ENCODE peak calls at places on chromosomes 16 and 17, in ten cellular contexts. One of them, this sample, is unnamed.

GRCh38 chr16:66275795-66276428 is 90.6 kb upstream of the CDH5 start:
- DNase-seq in tibial artery: no peak
- DNase-seq in CD4-positive, alpha-beta T cell: no peak
- DNase-seq in AG04450: no peak
- DNase-seq in K562: no peak
- DNase-seq in NB4: peak
- DNase-seq in mucosa of descending colon: peak
- DNase-seq in chondrocyte: no peak
- DNase-seq in colonic mucosa: peak
- DNase-seq in WERI-Rb-1: peak
- DNase-seq in this sample: peak

GRCh38 chr17:49817993-49818392 is 29.5 kb downstream of the KAT7 start:
- DNase-seq in colonic mucosa: no peak
- DNase-seq in NB4: no peak
- DNase-seq in mucosa of descending colon: no peak
- DNase-seq in AG04450: no peak
- DNase-seq in CD4-positive, alpha-beta T cell: peak
- DNase-seq in WERI-Rb-1: no peak
- DNase-seq in chondrocyte: no peak
- DNase-seq in K562: no peak
- DNase-seq in tibial artery: no peak
- DNase-seq in this sample: no peak

GRCh38 chr16:67939507-67940435 is 3.1 kb upstream of the PSMB10 start:
- DNase-seq in NB4: no peak
- DNase-seq in AG04450: no peak
- DNase-seq in mucosa of descending colon: peak
- DNase-seq in chondrocyte: no peak
- DNase-seq in WERI-Rb-1: no peak
- DNase-seq in K562: no peak
- DNase-seq in colonic mucosa: peak
- DNase-seq in CD4-positive, alpha-beta T cell: no peak
- DNase-seq in tibial artery: peak
- DNase-seq in this sample: no peak

GRCh38 chr16:67104061-67104460 is 5.7 kb upstream of the PHAF1 start:
- DNase-seq in NB4: peak
- DNase-seq in K562: peak
- DNase-seq in WERI-Rb-1: peak
- DNase-seq in mucosa of descending colon: peak
- DNase-seq in tibial artery: no peak
- DNase-seq in colonic mucosa: no peak
- DNase-seq in chondrocyte: no peak
- DNase-seq in AG04450: no peak
- DNase-seq in CD4-positive, alpha-beta T cell: no peak
- DNase-seq in this sample: no peak

GRCh38 chr16:67926181-67926742 is 5.4 kb downstream of the CTRL start:
- DNase-seq in CD4-positive, alpha-beta T cell: no peak
- DNase-seq in colonic mucosa: no peak
- DNase-seq in mucosa of descending colon: no peak
- DNase-seq in tibial artery: peak
- DNase-seq in NB4: peak
- DNase-seq in chondrocyte: no peak
- DNase-seq in K562: no peak
- DNase-seq in WERI-Rb-1: no peak
- DNase-seq in AG04450: no peak
- DNase-seq in this sample: no peak

GRCh38 chr17:18191071-18191667 is 7.5 kb downstream of the ALKBH5 start:
- DNase-seq in WERI-Rb-1: no peak
- DNase-seq in mucosa of descending colon: no peak
- DNase-seq in colonic mucosa: no peak
- DNase-seq in CD4-positive, alpha-beta T cell: no peak
- DNase-seq in chondrocyte: no peak
- DNase-seq in AG04450: no peak
- DNase-seq in K562: no peak
- DNase-seq in tibial artery: no peak
- DNase-seq in NB4: no peak
- DNase-seq in this sample: no peak

GRCh38 chr17:43920500-43921095 is 13.3 kb upstream of the MPP2 start:
- DNase-seq in tibial artery: no peak
- DNase-seq in NB4: no peak
- DNase-seq in K562: no peak
- DNase-seq in AG04450: no peak
- DNase-seq in WERI-Rb-1: no peak
- DNase-seq in colonic mucosa: no peak
- DNase-seq in mucosa of descending colon: no peak
- DNase-seq in CD4-positive, alpha-beta T cell: no peak
- DNase-seq in chondrocyte: no peak
- DNase-seq in this sample: no peak

GRCh38 chr17:21214777-21215541 is 998 bp upstream of the TMEM11 start:
- DNase-seq in K562: no peak
- DNase-seq in AG04450: no peak
- DNase-seq in chondrocyte: no peak
- DNase-seq in tibial artery: peak
- DNase-seq in mucosa of descending colon: peak
- DNase-seq in CD4-positive, alpha-beta T cell: no peak
- DNase-seq in WERI-Rb-1: no peak
- DNase-seq in NB4: peak
- DNase-seq in colonic mucosa: no peak
- DNase-seq in this sample: no peak

GRCh38 chr16:66131156-66131807 is 235.2 kb upstream of the CDH5 start:
- DNase-seq in mucosa of descending colon: no peak
- DNase-seq in CD4-positive, alpha-beta T cell: no peak
- DNase-seq in NB4: no peak
- DNase-seq in WERI-Rb-1: no peak
- DNase-seq in K562: no peak
- DNase-seq in AG04450: no peak
- DNase-seq in tibial artery: no peak
- DNase-seq in chondrocyte: no peak
- DNase-seq in colonic mucosa: no peak
- DNase-seq in this sample: no peak

GRCh38 chr17:6052926-6053325 is 17.3 kb upstream of the WSCD1 start:
- DNase-seq in chondrocyte: no peak
- DNase-seq in CD4-positive, alpha-beta T cell: no peak
- DNase-seq in NB4: no peak
- DNase-seq in mucosa of descending colon: no peak
- DNase-seq in WERI-Rb-1: no peak
- DNase-seq in tibial artery: no peak
- DNase-seq in K562: no peak
- DNase-seq in colonic mucosa: no peak
- DNase-seq in AG04450: no peak
- DNase-seq in this sample: no peak

GRCh38 chr17:28370035-28370743 is at the start of gene VTN:
- DNase-seq in WERI-Rb-1: peak
- DNase-seq in colonic mucosa: no peak
- DNase-seq in AG04450: no peak
- DNase-seq in NB4: peak
- DNase-seq in mucosa of descending colon: no peak
- DNase-seq in chondrocyte: no peak
- DNase-seq in tibial artery: peak
- DNase-seq in K562: peak
- DNase-seq in CD4-positive, alpha-beta T cell: no peak
- DNase-seq in this sample: no peak

GRCh38 chr17:35069311-35069710 is 5.8 kb upstream of the RFFL start:
- DNase-seq in WERI-Rb-1: peak
- DNase-seq in NB4: peak
- DNase-seq in colonic mucosa: no peak
- DNase-seq in AG04450: no peak
- DNase-seq in K562: no peak
- DNase-seq in chondrocyte: no peak
- DNase-seq in tibial artery: no peak
- DNase-seq in mucosa of descending colon: no peak
- DNase-seq in CD4-positive, alpha-beta T cell: no peak
- DNase-seq in this sample: no peak

GRCh38 chr17:57739402-57740224 is 5.5 kb downstream of the CCDC182 start:
- DNase-seq in K562: peak
- DNase-seq in chondrocyte: no peak
- DNase-seq in AG04450: no peak
- DNase-seq in NB4: peak
- DNase-seq in CD4-positive, alpha-beta T cell: no peak
- DNase-seq in tibial artery: no peak
- DNase-seq in WERI-Rb-1: peak
- DNase-seq in colonic mucosa: peak
- DNase-seq in mucosa of descending colon: peak
- DNase-seq in this sample: no peak

GRCh38 chr17:64291268-64291851 is 28.3 kb upstream of the TEX2 start:
- DNase-seq in CD4-positive, alpha-beta T cell: no peak
- DNase-seq in WERI-Rb-1: peak
- DNase-seq in mucosa of descending colon: no peak
- DNase-seq in AG04450: no peak
- DNase-seq in tibial artery: no peak
- DNase-seq in NB4: peak
- DNase-seq in colonic mucosa: no peak
- DNase-seq in K562: peak
- DNase-seq in chondrocyte: no peak
- DNase-seq in this sample: no peak

GRCh38 chr17:66549312-66549705 is 246.9 kb downstream of the PRKCA start:
- DNase-seq in WERI-Rb-1: no peak
- DNase-seq in K562: no peak
- DNase-seq in tibial artery: no peak
- DNase-seq in colonic mucosa: no peak
- DNase-seq in chondrocyte: no peak
- DNase-seq in mucosa of descending colon: no peak
- DNase-seq in AG04450: no peak
- DNase-seq in NB4: no peak
- DNase-seq in CD4-positive, alpha-beta T cell: no peak
- DNase-seq in this sample: no peak

GRCh38 chr16:85916141-85916890 is 17.4 kb downstream of the IRF8 start:
- DNase-seq in CD4-positive, alpha-beta T cell: no peak
- DNase-seq in chondrocyte: peak
- DNase-seq in NB4: no peak
- DNase-seq in tibial artery: no peak
- DNase-seq in colonic mucosa: peak
- DNase-seq in K562: peak
- DNase-seq in WERI-Rb-1: no peak
- DNase-seq in mucosa of descending colon: peak
- DNase-seq in AG04450: no peak
- DNase-seq in this sample: no peak

GRCh38 chr16:71439531-71439930 is 2.3 kb downstream of the TLE7 start:
- DNase-seq in chondrocyte: no peak
- DNase-seq in WERI-Rb-1: no peak
- DNase-seq in NB4: no peak
- DNase-seq in K562: no peak
- DNase-seq in colonic mucosa: no peak
- DNase-seq in CD4-positive, alpha-beta T cell: no peak
- DNase-seq in tibial artery: no peak
- DNase-seq in mucosa of descending colon: no peak
- DNase-seq in AG04450: no peak
- DNase-seq in this sample: no peak

GRCh38 chr17:1137465-1137894 is 42.3 kb downstream of the ABR start:
- DNase-seq in WERI-Rb-1: no peak
- DNase-seq in CD4-positive, alpha-beta T cell: no peak
- DNase-seq in mucosa of descending colon: peak
- DNase-seq in AG04450: no peak
- DNase-seq in chondrocyte: no peak
- DNase-seq in tibial artery: no peak
- DNase-seq in colonic mucosa: peak
- DNase-seq in K562: peak
- DNase-seq in NB4: no peak
- DNase-seq in this sample: no peak

GRCh38 chr16:11972128-11972527 is 4.4 kb upstream of the SNX29 start:
- DNase-seq in chondrocyte: no peak
- DNase-seq in mucosa of descending colon: peak
- DNase-seq in CD4-positive, alpha-beta T cell: no peak
- DNase-seq in AG04450: no peak
- DNase-seq in WERI-Rb-1: peak
- DNase-seq in NB4: peak
- DNase-seq in K562: no peak
- DNase-seq in colonic mucosa: peak
- DNase-seq in tibial artery: no peak
- DNase-seq in this sample: no peak
- TF ChIP-seq CTCF in chondrocyte: peak
- TF ChIP-seq CTCF in mucosa of descending colon: no peak
- TF ChIP-seq CTCF in CD4-positive, alpha-beta T cell: no peak
- TF ChIP-seq CTCF in AG04450: peak
- TF ChIP-seq CTCF in WERI-Rb-1: no peak
- TF ChIP-seq CTCF in NB4: peak
- TF ChIP-seq CTCF in K562: peak
- TF ChIP-seq CTCF in colonic mucosa: peak
- TF ChIP-seq CTCF in tibial artery: no peak
- TF ChIP-seq CTCF in this sample: no peak

DNA sequence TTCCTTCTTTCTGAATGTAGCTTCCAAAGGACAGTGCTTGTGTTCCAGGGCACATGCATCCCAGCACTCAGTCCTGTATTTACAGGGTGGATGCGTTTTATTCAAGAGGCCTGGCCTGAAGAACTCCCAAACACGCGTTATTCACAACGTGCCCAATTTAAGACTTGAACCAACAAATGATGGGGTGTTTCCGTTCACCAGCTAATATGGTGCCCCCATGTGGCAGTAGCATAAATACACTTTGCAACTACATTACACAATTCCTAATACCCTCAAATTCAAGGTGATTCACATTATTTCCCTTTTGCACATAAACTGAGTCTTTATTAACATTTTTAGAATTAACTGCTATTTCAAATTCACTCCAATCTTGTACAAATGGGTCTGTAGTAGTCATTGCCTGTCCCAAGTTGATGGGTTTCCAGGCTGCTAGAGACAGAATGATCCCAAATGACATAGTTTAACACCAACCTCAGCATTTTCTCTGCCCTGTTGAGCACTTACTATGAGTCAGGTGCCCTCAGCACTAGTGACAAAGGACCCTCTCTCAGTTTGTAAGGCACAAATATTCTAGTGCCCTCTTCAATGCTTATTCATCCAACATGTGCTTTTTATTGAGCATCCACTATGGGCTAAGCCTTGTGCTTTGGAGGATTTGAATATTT is 26.9 kb downstream of the HSD17B2 start:
- DNase-seq in mucosa of descending colon: no peak
- DNase-seq in CD4-positive, alpha-beta T cell: no peak
- DNase-seq in colonic mucosa: no peak
- DNase-seq in NB4: peak
- DNase-seq in WERI-Rb-1: no peak
- DNase-seq in K562: peak
- DNase-seq in AG04450: no peak
- DNase-seq in chondrocyte: no peak
- DNase-seq in tibial artery: no peak
- DNase-seq in this sample: no peak
- TF ChIP-seq CTCF in mucosa of descending colon: peak
- TF ChIP-seq CTCF in CD4-positive, alpha-beta T cell: peak
- TF ChIP-seq CTCF in colonic mucosa: no peak
- TF ChIP-seq CTCF in NB4: peak
- TF ChIP-seq CTCF in WERI-Rb-1: peak
- TF ChIP-seq CTCF in K562: peak
- TF ChIP-seq CTCF in AG04450: peak
- TF ChIP-seq CTCF in chondrocyte: peak
- TF ChIP-seq CTCF in tibial artery: peak
- TF ChIP-seq CTCF in this sample: no peak

GRCh38 chr17:76557368-76558209 is 17.7 kb downstream of the PRCD start:
- DNase-seq in colonic mucosa: peak
- DNase-seq in AG04450: peak
- DNase-seq in WERI-Rb-1: peak
- DNase-seq in NB4: peak
- DNase-seq in CD4-positive, alpha-beta T cell: peak
- DNase-seq in mucosa of descending colon: peak
- DNase-seq in tibial artery: peak
- DNase-seq in chondrocyte: peak
- DNase-seq in K562: peak
- DNase-seq in this sample: peak
- TF ChIP-seq CTCF in colonic mucosa: peak
- TF ChIP-seq CTCF in AG04450: peak
- TF ChIP-seq CTCF in WERI-Rb-1: peak
- TF ChIP-seq CTCF in NB4: peak
- TF ChIP-seq CTCF in CD4-positive, alpha-beta T cell: peak
- TF ChIP-seq CTCF in mucosa of descending colon: peak
- TF ChIP-seq CTCF in tibial artery: peak
- TF ChIP-seq CTCF in chondrocyte: peak
- TF ChIP-seq CTCF in K562: peak
- TF ChIP-seq CTCF in this sample: no peak

GRCh38 chr16:4327782-4328579 is 12.1 kb downstream of the GLIS2 start:
- DNase-seq in colonic mucosa: peak
- DNase-seq in WERI-Rb-1: peak
- DNase-seq in chondrocyte: no peak
- DNase-seq in tibial artery: peak
- DNase-seq in NB4: peak
- DNase-seq in CD4-positive, alpha-beta T cell: peak
- DNase-seq in AG04450: no peak
- DNase-seq in mucosa of descending colon: peak
- DNase-seq in K562: peak
- DNase-seq in this sample: peak
- TF ChIP-seq CTCF in colonic mucosa: peak
- TF ChIP-seq CTCF in WERI-Rb-1: peak
- TF ChIP-seq CTCF in chondrocyte: peak
- TF ChIP-seq CTCF in tibial artery: peak
- TF ChIP-seq CTCF in NB4: peak
- TF ChIP-seq CTCF in CD4-positive, alpha-beta T cell: peak
- TF ChIP-seq CTCF in AG04450: peak
- TF ChIP-seq CTCF in mucosa of descending colon: peak
- TF ChIP-seq CTCF in K562: peak
- TF ChIP-seq CTCF in this sample: no peak

This sample was measured in lower leg skin.